ENCODE peak calls at places on chromosomes 13 and 19, in four cellular contexts. B is upper lobe of left lung, E is thoracic aorta, H is ovary. Y is an unnamed sample. For H3K4me1, the result is how much of the 10 kb centered on the place peaks cover.

GRCh38 chr13:110471833-110472162 is 89.7 kb downstream of the RAB20 start:
- DNase-seq in B (no peak), E (no peak), H (no peak), Y (no peak)

GRCh38 chr19:6212403-6213265 is 67.1 kb downstream of the MLLT1 start:
- DNase-seq in B (peak), E (no peak), H (peak), Y (no peak)

GRCh38 chr19:48102870-48103751 is 7.5 kb downstream of the PLA2G4C start:
- DNase-seq in B (no peak), E (no peak), H (no peak), Y (no peak)

GRCh38 chr13:106498158-106498557 is 37.3 kb downstream of the EFNB2 start:
- DNase-seq in B (no peak), E (no peak), H (no peak), Y (no peak)

GRCh38 chr19:21023901-21024300 is 3.4 kb downstream of the ZNF430 start:
- DNase-seq in B (no peak), E (no peak), H (no peak), Y (no peak)

GRCh38 chr19:39481229-39481545 is 549 bp downstream of the TIMM50 start:
- DNase-seq in B (no peak), E (no peak), H (no peak), Y (no peak)

GRCh38 chr19:35559781-35560180 is 3.7 kb downstream of the ATP4A start:
- DNase-seq in B (no peak), E (no peak), H (no peak), Y (no peak)

GRCh38 chr19:8655340-8655709 is 24.9 kb downstream of the NFILZ start:
- DNase-seq in B (peak), E (no peak), H (no peak), Y (peak)

GRCh38 chr19:3162418-3163229 is 15.9 kb upstream of the S1PR4 start:
- DNase-seq in B (peak), E (no peak), H (no peak), Y (no peak)

GRCh38 chr13:30705672-30706071 is 29.7 kb upstream of the ALOX5AP start:
- DNase-seq in B (no peak), E (no peak), H (no peak), Y (no peak)

GRCh38 chr19:19651076-19651475 is 7.6 kb upstream of the GMIP start:
- DNase-seq in B (peak), E (no peak), H (no peak), Y (no peak)

GRCh38 chr13:93473441-93474270 is 247.0 kb downstream of the GPC6 start:
- DNase-seq in B (no peak), E (no peak), H (no peak), Y (no peak)

GRCh38 chr13:114235697-114236096 is 1.0 kb downstream of the CDC16 start:
- DNase-seq in B (no peak), E (no peak), H (no peak), Y (no peak)

GRCh38 chr13:91087276-91087675 is 260.2 kb upstream of the MIR17HG start:
- DNase-seq in B (no peak), E (no peak), H (no peak), Y (no peak)

GRCh38 chr13:112855859-112856258 is 113.2 kb upstream of the MCF2L start:
- DNase-seq in B (no peak), E (no peak), H (no peak), Y (no peak)

GRCh38 chr19:1884291-1884718 is 991 bp downstream of the ABHD17A start:
- DNase-seq in B (no peak), E (no peak), H (no peak), Y (no peak)

GRCh38 chr19:355134-355533 is 10.5 kb upstream of the MIER2 start:
- DNase-seq in B (no peak), E (no peak), H (no peak), Y (no peak)
- TF ChIP-seq CTCF in B (no peak), E (no peak), H (no peak), Y (no peak)

DNA sequence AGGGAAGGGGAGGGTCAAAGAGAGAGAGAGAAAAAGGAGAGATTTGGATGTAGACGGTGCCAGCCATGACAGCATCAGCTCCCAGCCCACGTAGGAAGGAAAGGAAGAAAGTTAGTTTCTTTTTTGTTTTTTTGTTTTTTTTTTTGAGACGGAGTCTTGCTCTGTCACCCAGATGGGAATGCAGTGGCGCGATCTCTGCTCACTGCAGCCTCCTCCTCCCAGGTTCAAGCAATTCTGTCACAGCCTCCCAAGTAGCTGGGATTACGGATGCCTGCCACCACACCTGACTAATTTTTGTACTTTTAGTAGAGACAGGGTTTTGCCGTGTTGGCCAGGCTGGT is 27.6 kb downstream of the ELL start:
- DNase-seq in B (no peak), E (no peak), H (no peak), Y (peak)
- H3K4me3 ChIP-seq in B (no peak), E (no peak), H (no peak), Y (no peak)

GRCh38 chr19:54465367-54466109 is 2.0 kb upstream of the LENG9 start:
- DNase-seq in B (peak), E (no peak), H (peak), Y (no peak)

GRCh38 chr19:54464044-54464623 is 556 bp upstream of the LENG9 start:
- DNase-seq in B (no peak), E (peak), H (peak), Y (peak)

GRCh38 chr19:54463531-54464043 is at the start of gene LENG9:
- DNase-seq in B (peak), E (peak), H (peak), Y (peak)

GRCh38 chr19:54462713-54463530 is 656 bp downstream of the LENG9 start:
- DNase-seq in B (peak), E (no peak), H (peak), Y (peak)

GRCh38 chr19:54464624-54465266 is 1.2 kb upstream of the LENG9 start:
- DNase-seq in B (peak), E (peak), H (peak), Y (peak)
- H3K4me1 ChIP-seq in B (under half), E (under half), H (under half), Y (under half)

GRCh38 chr19:45902651-45903625 is 525 bp upstream of the MYPOP start:
- DNase-seq in B (peak), E (peak), H (peak), Y (peak)
- TF ChIP-seq CTCF in B (peak), E (no peak), H (no peak), Y (no peak)

Y was measured in CD8-positive, alpha-beta T cell.